ENCODE peak calls at places on chromosomes 1 and 21, in six cellular contexts. Z, H, O, R, X and Q are unnamed samples.
A peak's percentile ranks its signal among the peaks of the same experiment; 100 is the strongest.

GRCh38 chr1:6585081-6585722 is 5.4 kb downstream of the ZBTB48 start:
- DNase-seq in Z (no peak), H (no peak), O (no peak), R (no peak), X (no peak), Q (no peak)

GRCh38 chr21:36877741-36878140 is 88.7 kb downstream of the HLCS start:
- DNase-seq in Z (no peak), H (no peak), O (no peak), R (no peak), X (no peak), Q (no peak)

GRCh38 chr1:160629286-160630210 is 17.3 kb downstream of the SLAMF1 start:
- DNase-seq in Z (no peak), H (no peak), O (peak; percentile 82), R (no peak), X (no peak), Q (peak; percentile 40)

GRCh38 chr1:162951553-162952315 is 90.8 kb upstream of the CCDC190 start:
- DNase-seq in Z (peak; percentile 20), H (no peak), O (no peak), R (no peak), X (no peak), Q (no peak)

GRCh38 chr1:23809751-23810171 is 9.2 kb upstream of the GALE start:
- DNase-seq in Z (peak; percentile 51), H (peak; percentile 69), O (peak; percentile 86), R (peak; percentile 63), X (peak; percentile 93), Q (peak; percentile 75)

GRCh38 chr1:89974211-89974610 is 20.7 kb upstream of the ZNF326 start:
- DNase-seq in Z (no peak), H (no peak), O (no peak), R (no peak), X (no peak), Q (no peak)

GRCh38 chr1:204207136-204207616 is 6.6 kb downstream of the GOLT1A start:
- DNase-seq in Z (no peak), H (peak; percentile 84), O (peak; percentile 84), R (peak; percentile 21), X (peak; percentile 97), Q (peak; percentile 55)

GRCh38 chr1:73910466-73910865 is 287.5 kb downstream of the LRRIQ3 start:
- DNase-seq in Z (no peak), H (no peak), O (no peak), R (no peak), X (no peak), Q (no peak)

GRCh38 chr1:153945795-153946621 is 510 bp downstream of the DENND4B start:
- DNase-seq in Z (peak; percentile 56), H (peak; percentile 61), O (peak; percentile 82), R (no peak), X (peak; percentile 83), Q (peak; percentile 91)

GRCh38 chr1:11649624-11650330 is 4.5 kb downstream of the FBXO2 start:
- DNase-seq in Z (no peak), H (no peak), O (no peak), R (no peak), X (no peak), Q (no peak)

GRCh38 chr1:2466834-2467554 is 9.1 kb upstream of the PLCH2 start:
- DNase-seq in Z (no peak), H (no peak), O (no peak), R (no peak), X (peak; percentile 84), Q (no peak)

GRCh38 chr1:60621524-60621923 is 460.8 kb upstream of the NFIA start:
- DNase-seq in Z (no peak), H (no peak), O (no peak), R (peak; percentile 31), X (no peak), Q (no peak)

GRCh38 chr1:199404976-199405375 is 622.5 kb upstream of the NR5A2 start:
- DNase-seq in Z (peak; percentile 70), H (no peak), O (no peak), R (no peak), X (no peak), Q (no peak)

GRCh38 chr1:24285231-24285630 is 33.9 kb upstream of the GRHL3 start:
- DNase-seq in Z (no peak), H (no peak), O (no peak), R (no peak), X (no peak), Q (no peak)

GRCh38 chr1:110433803-110434202 is 17.1 kb upstream of the PROK1 start:
- DNase-seq in Z (peak; percentile 20), H (peak; percentile 64), O (no peak), R (peak; percentile 4), X (peak; percentile 96), Q (peak; percentile 47)

GRCh38 chr1:59898927-59899326 is 27.6 kb downstream of the CYP2J2 start:
- DNase-seq in Z (no peak), H (no peak), O (no peak), R (no peak), X (no peak), Q (no peak)

GRCh38 chr1:28893403-28894102 is 20.8 kb upstream of the EPB41 start:
- DNase-seq in Z (peak; percentile 12), H (no peak), O (no peak), R (peak; percentile 27), X (peak; percentile 84), Q (no peak)

GRCh38 chr1:232143315-232143886 is 486.5 kb downstream of the SIPA1L2 start:
- DNase-seq in Z (no peak), H (no peak), O (no peak), R (no peak), X (peak; percentile 68), Q (no peak)

GRCh38 chr1:22121421-22121911 is 21.4 kb downstream of the WNT4 start:
- DNase-seq in Z (no peak), H (no peak), O (no peak), R (peak; percentile 31), X (peak; percentile 92), Q (no peak)

DNA sequence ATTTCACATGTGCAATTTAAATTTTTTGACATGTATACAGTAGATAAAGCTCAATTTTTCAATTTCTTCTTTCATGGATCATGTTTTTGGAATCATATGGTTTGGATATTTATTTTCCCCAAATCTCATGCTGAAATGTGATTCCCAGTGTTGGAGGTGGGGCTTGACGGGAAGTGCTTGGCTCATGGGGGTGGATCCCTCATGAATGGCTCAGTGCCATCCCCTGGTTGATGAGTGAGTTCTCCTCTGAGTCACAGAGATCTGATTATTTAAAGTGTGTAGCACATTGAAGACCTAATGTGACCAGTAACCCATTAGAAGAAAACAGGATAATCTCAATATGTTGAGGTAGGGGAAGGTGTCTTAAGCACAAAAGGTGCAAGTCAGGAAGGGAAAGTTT is 9.1 kb upstream of the IFI16 start:
- DNase-seq in Z (peak; percentile 94), H (no peak), O (no peak), R (peak; percentile 93), X (peak; percentile 64), Q (peak; percentile 82)
- H3K4me3 ChIP-seq in Z (no peak overlapping the region), H (no peak overlapping the region), O (no peak overlapping the region), R (peak overlapping the region; percentile 60), X (peak overlapping the region; percentile 80), Q (peak overlapping the region; percentile 61)

GRCh38 chr1:17547271-17547670 is 7.8 kb downstream of the ARHGEF10L start:
- DNase-seq in Z (no peak), H (no peak), O (no peak), R (no peak), X (peak; percentile 77), Q (no peak)
- TF ChIP-seq CTCF in Z (no peak), H (no peak), O (no peak), R (no peak), X (no peak), Q (no peak)

GRCh38 chr21:16571594-16571993 is 841.8 kb downstream of the USP25 start:
- DNase-seq in Z (no peak), H (no peak), O (no peak), R (no peak), X (no peak), Q (no peak)

GRCh38 chr21:16570856-16571255 is 841.1 kb downstream of the USP25 start:
- DNase-seq in Z (no peak), H (no peak), O (no peak), R (no peak), X (no peak), Q (no peak)

GRCh38 chr21:16570196-16570595 is 840.4 kb downstream of the USP25 start:
- DNase-seq in Z (peak; percentile 39), H (no peak), O (no peak), R (no peak), X (no peak), Q (no peak)

GRCh38 chr21:16572032-16572431 is 842.2 kb downstream of the USP25 start:
- DNase-seq in Z (peak; percentile 77), H (no peak), O (no peak), R (no peak), X (no peak), Q (no peak)

GRCh38 chr21:16573581-16573980 is 843.8 kb downstream of the USP25 start:
- DNase-seq in Z (peak; percentile 76), H (no peak), O (no peak), R (peak; percentile 53), X (no peak), Q (no peak)
- H3K27ac ChIP-seq in Z (peak overlapping the region; percentile 40), H (no peak overlapping the region), O (no peak overlapping the region), R (peak overlapping the region; percentile 53), X (no peak overlapping the region), Q (no peak overlapping the region)

GRCh38 chr1:27356628-27357280 is 10.0 kb downstream of the MAP3K6 start:
- DNase-seq in Z (no peak), H (no peak), O (peak; percentile 53), R (no peak), X (no peak), Q (no peak)

GRCh38 chr1:27359822-27360158 is 7.0 kb downstream of the MAP3K6 start:
- DNase-seq in Z (no peak), H (no peak), O (no peak), R (no peak), X (no peak), Q (no peak)

GRCh38 chr1:27358928-27359313 is 7.8 kb downstream of the MAP3K6 start:
- DNase-seq in Z (no peak), H (no peak), O (no peak), R (no peak), X (no peak), Q (no peak)

GRCh38 chr1:27357281-27358037 is 9.3 kb downstream of the MAP3K6 start:
- DNase-seq in Z (peak; percentile 32), H (peak; percentile 78), O (peak; percentile 93), R (no peak), X (peak; percentile 95), Q (peak; percentile 76)

DNA sequence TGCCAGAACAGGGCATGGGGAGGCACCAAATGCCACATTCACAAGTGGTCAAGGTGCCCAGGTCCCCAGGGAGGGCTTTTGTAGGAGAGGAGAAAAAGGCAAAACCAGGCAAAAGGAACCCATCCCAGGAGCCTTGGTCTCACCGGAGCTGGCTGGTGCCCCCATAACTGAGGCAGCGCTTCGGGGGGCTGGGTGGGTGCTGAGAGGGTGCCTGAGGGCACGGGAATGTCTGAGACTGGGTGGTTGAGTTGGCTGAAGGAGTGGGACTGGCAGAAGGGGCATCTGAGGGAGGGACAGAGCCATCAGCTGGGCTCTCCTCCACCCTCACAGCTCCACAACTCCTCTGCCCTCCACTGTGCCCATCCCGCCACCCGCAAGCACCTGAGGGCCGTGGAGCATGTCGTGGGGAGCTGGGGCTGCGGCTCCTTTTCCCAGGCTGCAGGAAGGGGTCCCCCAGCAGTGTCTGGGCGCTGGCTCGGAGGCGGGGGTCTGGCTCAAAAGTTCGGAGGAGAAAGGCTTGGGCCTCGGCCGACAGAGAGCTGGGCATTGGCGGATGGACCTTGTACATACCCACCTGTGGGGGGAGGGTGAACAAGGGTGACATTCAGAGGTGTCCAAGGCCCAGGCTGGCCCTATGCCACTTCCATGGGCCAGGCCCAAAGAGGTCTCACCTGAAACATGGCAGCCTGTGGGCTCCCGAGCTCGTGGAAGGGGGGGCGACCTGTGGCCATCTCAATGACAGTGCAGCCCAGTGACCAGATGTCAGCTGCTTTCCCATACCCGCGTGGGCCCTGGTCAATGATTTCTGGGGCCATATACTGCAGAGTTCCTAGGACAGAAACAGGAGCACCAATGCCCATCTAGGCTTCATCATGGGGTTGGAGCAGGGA is 8.5 kb downstream of the MAP3K6 start:
- DNase-seq in Z (no peak), H (no peak), O (no peak), R (no peak), X (no peak), Q (no peak)
- H3K4me3 ChIP-seq in Z (no peak overlapping the region), H (no peak overlapping the region), O (peak overlapping the region; percentile 78), R (no peak overlapping the region), X (no peak overlapping the region), Q (no peak overlapping the region)

GRCh38 chr1:215677112-215677511 is 110.0 kb downstream of the KCTD3 start:
- DNase-seq in Z (no peak), H (peak; percentile 12), O (no peak), R (no peak), X (no peak), Q (no peak)
- TF ChIP-seq CTCF in Z (no peak), H (no peak), O (no peak), R (no peak), X (peak; percentile 31), Q (no peak)